ENCODE peak calls at places on chromosomes 5 and 9, in seven cellular contexts. One of them, this sample, is unnamed.

GRCh38 chr5:65883461-65883860 is 42.9 kb upstream of the ERBIN start:
- DNase-seq in K562: no peak
- DNase-seq in ovary: no peak
- DNase-seq in colonic mucosa: no peak
- DNase-seq in lower lobe of right lung: no peak
- DNase-seq in heart right ventricle: no peak
- DNase-seq in substantia nigra: no peak
- DNase-seq in this sample: no peak

GRCh38 chr9:86322973-86323644 is 31.1 kb downstream of the TUT7 start:
- DNase-seq in K562: no peak
- DNase-seq in ovary: no peak
- DNase-seq in colonic mucosa: no peak
- DNase-seq in lower lobe of right lung: no peak
- DNase-seq in heart right ventricle: no peak
- DNase-seq in substantia nigra: no peak
- DNase-seq in this sample: no peak

GRCh38 chr9:94757158-94757557 is 30.7 kb downstream of the AOPEP start:
- DNase-seq in K562: no peak
- DNase-seq in ovary: no peak
- DNase-seq in colonic mucosa: no peak
- DNase-seq in lower lobe of right lung: no peak
- DNase-seq in heart right ventricle: no peak
- DNase-seq in substantia nigra: no peak
- DNase-seq in this sample: no peak

GRCh38 chr9:121249563-121249962 is 18.4 kb upstream of the GSN start:
- DNase-seq in K562: peak
- DNase-seq in ovary: no peak
- DNase-seq in colonic mucosa: no peak
- DNase-seq in lower lobe of right lung: no peak
- DNase-seq in heart right ventricle: no peak
- DNase-seq in substantia nigra: no peak
- DNase-seq in this sample: no peak

GRCh38 chr5:151257731-151258715 is 5.0 kb downstream of the GM2A start:
- DNase-seq in K562: no peak
- DNase-seq in ovary: no peak
- DNase-seq in colonic mucosa: no peak
- DNase-seq in lower lobe of right lung: peak
- DNase-seq in heart right ventricle: no peak
- DNase-seq in substantia nigra: no peak
- DNase-seq in this sample: no peak

GRCh38 chr9:125538092-125538473 is 168.9 kb downstream of the MAPKAP1 start:
- DNase-seq in K562: no peak
- DNase-seq in ovary: no peak
- DNase-seq in colonic mucosa: peak
- DNase-seq in lower lobe of right lung: no peak
- DNase-seq in heart right ventricle: no peak
- DNase-seq in substantia nigra: no peak
- DNase-seq in this sample: no peak

GRCh38 chr5:39394946-39395345 is 29.8 kb downstream of the DAB2 start:
- DNase-seq in K562: no peak
- DNase-seq in ovary: no peak
- DNase-seq in colonic mucosa: no peak
- DNase-seq in lower lobe of right lung: no peak
- DNase-seq in heart right ventricle: no peak
- DNase-seq in substantia nigra: no peak
- DNase-seq in this sample: no peak

GRCh38 chr5:14136228-14136627 is 6.9 kb upstream of the TRIO start:
- DNase-seq in K562: no peak
- DNase-seq in ovary: no peak
- DNase-seq in colonic mucosa: no peak
- DNase-seq in lower lobe of right lung: no peak
- DNase-seq in heart right ventricle: no peak
- DNase-seq in substantia nigra: no peak
- DNase-seq in this sample: no peak

GRCh38 chr5:151757233-151758140 is 944 bp downstream of the ATOX1 start:
- DNase-seq in K562: peak
- DNase-seq in ovary: no peak
- DNase-seq in colonic mucosa: no peak
- DNase-seq in lower lobe of right lung: no peak
- DNase-seq in heart right ventricle: no peak
- DNase-seq in substantia nigra: no peak
- DNase-seq in this sample: peak

GRCh38 chr9:108812388-108812787 is 43.4 kb downstream of the ACTL7B start:
- DNase-seq in K562: no peak
- DNase-seq in ovary: no peak
- DNase-seq in colonic mucosa: no peak
- DNase-seq in lower lobe of right lung: no peak
- DNase-seq in heart right ventricle: no peak
- DNase-seq in substantia nigra: no peak
- DNase-seq in this sample: no peak

GRCh38 chr9:136882109-136882946 is 4.0 kb upstream of the TRAF2 start:
- DNase-seq in K562: peak
- DNase-seq in ovary: no peak
- DNase-seq in colonic mucosa: peak
- DNase-seq in lower lobe of right lung: no peak
- DNase-seq in heart right ventricle: peak
- DNase-seq in substantia nigra: no peak
- DNase-seq in this sample: peak

GRCh38 chr9:105126233-105126632 is 118.2 kb upstream of the SLC44A1 start:
- DNase-seq in K562: no peak
- DNase-seq in ovary: no peak
- DNase-seq in colonic mucosa: no peak
- DNase-seq in lower lobe of right lung: no peak
- DNase-seq in heart right ventricle: no peak
- DNase-seq in substantia nigra: no peak
- DNase-seq in this sample: no peak

GRCh38 chr5:86679949-86680348 is 62.2 kb downstream of the COX7C start:
- DNase-seq in K562: no peak
- DNase-seq in ovary: no peak
- DNase-seq in colonic mucosa: no peak
- DNase-seq in lower lobe of right lung: no peak
- DNase-seq in heart right ventricle: no peak
- DNase-seq in substantia nigra: no peak
- DNase-seq in this sample: no peak

GRCh38 chr9:86126998-86127972 is 27.9 kb upstream of the GOLM1 start:
- DNase-seq in K562: peak
- DNase-seq in ovary: peak
- DNase-seq in colonic mucosa: peak
- DNase-seq in lower lobe of right lung: peak
- DNase-seq in heart right ventricle: peak
- DNase-seq in substantia nigra: no peak
- DNase-seq in this sample: peak

GRCh38 chr5:35089688-35090314 is 42.1 kb upstream of the AGXT2 start:
- DNase-seq in K562: peak
- DNase-seq in ovary: peak
- DNase-seq in colonic mucosa: peak
- DNase-seq in lower lobe of right lung: no peak
- DNase-seq in heart right ventricle: no peak
- DNase-seq in substantia nigra: no peak
- DNase-seq in this sample: peak

GRCh38 chr5:127572930-127573329 is 55.5 kb downstream of the PRRC1 start:
- DNase-seq in K562: no peak
- DNase-seq in ovary: no peak
- DNase-seq in colonic mucosa: no peak
- DNase-seq in lower lobe of right lung: no peak
- DNase-seq in heart right ventricle: no peak
- DNase-seq in substantia nigra: no peak
- DNase-seq in this sample: no peak

GRCh38 chr9:128705051-128705965 is 3.0 kb downstream of the PKN3 start:
- DNase-seq in K562: no peak
- DNase-seq in ovary: peak
- DNase-seq in colonic mucosa: no peak
- DNase-seq in lower lobe of right lung: peak
- DNase-seq in heart right ventricle: no peak
- DNase-seq in substantia nigra: no peak
- DNase-seq in this sample: no peak

GRCh38 chr5:129836321-129836720 is 67.9 kb upstream of the CHSY3 start:
- DNase-seq in K562: no peak
- DNase-seq in ovary: no peak
- DNase-seq in colonic mucosa: no peak
- DNase-seq in lower lobe of right lung: no peak
- DNase-seq in heart right ventricle: no peak
- DNase-seq in substantia nigra: no peak
- DNase-seq in this sample: no peak

GRCh38 chr5:156879665-156880285 is 29.7 kb downstream of the PPP1R2B start:
- DNase-seq in K562: no peak
- DNase-seq in ovary: no peak
- DNase-seq in colonic mucosa: no peak
- DNase-seq in lower lobe of right lung: no peak
- DNase-seq in heart right ventricle: no peak
- DNase-seq in substantia nigra: no peak
- DNase-seq in this sample: peak

GRCh38 chr9:106110483-106110882 is 416.1 kb downstream of the TMEM38B start:
- DNase-seq in K562: no peak
- DNase-seq in ovary: no peak
- DNase-seq in colonic mucosa: no peak
- DNase-seq in lower lobe of right lung: no peak
- DNase-seq in heart right ventricle: no peak
- DNase-seq in substantia nigra: no peak
- DNase-seq in this sample: no peak

GRCh38 chr9:83166369-83166768 is 103.4 kb upstream of the RASEF start:
- DNase-seq in K562: no peak
- DNase-seq in ovary: no peak
- DNase-seq in colonic mucosa: peak
- DNase-seq in lower lobe of right lung: peak
- DNase-seq in heart right ventricle: no peak
- DNase-seq in substantia nigra: no peak
- DNase-seq in this sample: peak

GRCh38 chr9:69873401-69873950 is 52.9 kb downstream of the CFAP95 start:
- DNase-seq in K562: no peak
- DNase-seq in ovary: no peak
- DNase-seq in colonic mucosa: no peak
- DNase-seq in lower lobe of right lung: no peak
- DNase-seq in heart right ventricle: no peak
- DNase-seq in substantia nigra: no peak
- DNase-seq in this sample: no peak

GRCh38 chr9:93268551-93269314 is 84.8 kb downstream of the WNK2 start:
- DNase-seq in K562: no peak
- DNase-seq in ovary: peak
- DNase-seq in colonic mucosa: peak
- DNase-seq in lower lobe of right lung: peak
- DNase-seq in heart right ventricle: no peak
- DNase-seq in substantia nigra: no peak
- DNase-seq in this sample: peak

GRCh38 chr9:15249042-15249818 is 57.8 kb downstream of the TTC39B start:
- DNase-seq in K562: no peak
- DNase-seq in ovary: no peak
- DNase-seq in colonic mucosa: no peak
- DNase-seq in lower lobe of right lung: no peak
- DNase-seq in heart right ventricle: no peak
- DNase-seq in substantia nigra: no peak
- DNase-seq in this sample: no peak

GRCh38 chr5:127447822-127448221 is 69.6 kb upstream of the PRRC1 start:
- DNase-seq in K562: no peak
- DNase-seq in ovary: no peak
- DNase-seq in colonic mucosa: no peak
- DNase-seq in lower lobe of right lung: no peak
- DNase-seq in heart right ventricle: no peak
- DNase-seq in substantia nigra: no peak
- DNase-seq in this sample: no peak

GRCh38 chr9:116777116-116777515 is 90.0 kb downstream of the TRIM32 start:
- DNase-seq in K562: no peak
- DNase-seq in ovary: no peak
- DNase-seq in colonic mucosa: no peak
- DNase-seq in lower lobe of right lung: no peak
- DNase-seq in heart right ventricle: no peak
- DNase-seq in substantia nigra: no peak
- DNase-seq in this sample: no peak
- H3K27ac ChIP-seq in K562: no peak
- H3K27ac ChIP-seq in ovary: no peak
- H3K27ac ChIP-seq in colonic mucosa: no peak
- H3K27ac ChIP-seq in lower lobe of right lung: no peak
- H3K27ac ChIP-seq in heart right ventricle: no peak
- H3K27ac ChIP-seq in substantia nigra: no peak
- H3K27ac ChIP-seq in this sample: no peak

DNA sequence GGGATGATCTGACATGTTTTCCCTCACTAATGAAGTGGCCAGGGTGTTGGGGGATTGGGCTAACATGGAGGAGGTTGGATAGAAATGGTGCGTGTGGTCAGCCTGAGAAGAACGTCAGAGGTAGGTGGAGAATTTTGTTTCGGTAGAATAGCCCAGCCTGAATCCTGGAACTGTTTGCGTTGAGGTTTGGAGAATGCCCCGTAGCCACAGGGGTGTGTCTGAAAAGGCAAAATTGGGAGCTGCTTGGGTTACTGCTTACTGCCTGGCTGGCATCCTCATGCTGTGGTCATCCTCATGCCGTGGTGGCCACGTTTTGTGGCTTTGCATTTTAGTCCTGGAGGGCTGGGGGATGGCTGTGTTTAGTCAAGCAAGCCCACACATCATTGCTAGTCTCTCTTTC is 236.9 kb downstream of the GOLPH3 start:
- DNase-seq in K562: no peak
- DNase-seq in ovary: no peak
- DNase-seq in colonic mucosa: no peak
- DNase-seq in lower lobe of right lung: no peak
- DNase-seq in heart right ventricle: no peak
- DNase-seq in substantia nigra: no peak
- DNase-seq in this sample: no peak
- H3K27ac ChIP-seq in K562: no peak
- H3K27ac ChIP-seq in ovary: peak
- H3K27ac ChIP-seq in colonic mucosa: no peak
- H3K27ac ChIP-seq in lower lobe of right lung: peak
- H3K27ac ChIP-seq in heart right ventricle: no peak
- H3K27ac ChIP-seq in substantia nigra: no peak
- H3K27ac ChIP-seq in this sample: no peak

GRCh38 chr9:113237026-113237425 is 15.7 kb downstream of the SLC31A1 start:
- DNase-seq in K562: no peak
- DNase-seq in ovary: no peak
- DNase-seq in colonic mucosa: no peak
- DNase-seq in lower lobe of right lung: no peak
- DNase-seq in heart right ventricle: no peak
- DNase-seq in substantia nigra: no peak
- DNase-seq in this sample: no peak

GRCh38 chr9:113231701-113232100 is 10.4 kb downstream of the SLC31A1 start:
- DNase-seq in K562: peak
- DNase-seq in ovary: no peak
- DNase-seq in colonic mucosa: no peak
- DNase-seq in lower lobe of right lung: no peak
- DNase-seq in heart right ventricle: no peak
- DNase-seq in substantia nigra: no peak
- DNase-seq in this sample: no peak

GRCh38 chr9:113238202-113238858 is 17.0 kb downstream of the SLC31A1 start:
- DNase-seq in K562: no peak
- DNase-seq in ovary: no peak
- DNase-seq in colonic mucosa: no peak
- DNase-seq in lower lobe of right lung: no peak
- DNase-seq in heart right ventricle: no peak
- DNase-seq in substantia nigra: no peak
- DNase-seq in this sample: no peak

GRCh38 chr9:113228130-113228665 is 6.9 kb downstream of the SLC31A1 start:
- DNase-seq in K562: no peak
- DNase-seq in ovary: no peak
- DNase-seq in colonic mucosa: no peak
- DNase-seq in lower lobe of right lung: no peak
- DNase-seq in heart right ventricle: no peak
- DNase-seq in substantia nigra: no peak
- DNase-seq in this sample: no peak

GRCh38 chr9:113233146-113233545 is 11.8 kb downstream of the SLC31A1 start:
- DNase-seq in K562: no peak
- DNase-seq in ovary: no peak
- DNase-seq in colonic mucosa: no peak
- DNase-seq in lower lobe of right lung: no peak
- DNase-seq in heart right ventricle: no peak
- DNase-seq in substantia nigra: no peak
- DNase-seq in this sample: no peak
- H3K27ac ChIP-seq in K562: peak
- H3K27ac ChIP-seq in ovary: no peak
- H3K27ac ChIP-seq in colonic mucosa: peak
- H3K27ac ChIP-seq in lower lobe of right lung: peak
- H3K27ac ChIP-seq in heart right ventricle: no peak
- H3K27ac ChIP-seq in substantia nigra: no peak
- H3K27ac ChIP-seq in this sample: no peak

GRCh38 chr9:4581031-4581760 is 80.9 kb upstream of the PLPP6 start:
- DNase-seq in K562: no peak
- DNase-seq in ovary: no peak
- DNase-seq in colonic mucosa: no peak
- DNase-seq in lower lobe of right lung: no peak
- DNase-seq in heart right ventricle: no peak
- DNase-seq in substantia nigra: no peak
- DNase-seq in this sample: no peak
- H3K27ac ChIP-seq in K562: no peak
- H3K27ac ChIP-seq in ovary: no peak
- H3K27ac ChIP-seq in colonic mucosa: no peak
- H3K27ac ChIP-seq in lower lobe of right lung: no peak
- H3K27ac ChIP-seq in heart right ventricle: no peak
- H3K27ac ChIP-seq in substantia nigra: no peak
- H3K27ac ChIP-seq in this sample: no peak

This sample was measured in MM.1S.